ENCODE peak calls at places on chromosomes 6 and 20, in five cellular contexts. W, K, V, Z and U are unnamed samples.

GRCh38 chr20:50455656-50456451 is 54.3 kb upstream of the PTPN1 start:
- DNase-seq in W (no peak), Z (no peak), V (no peak), K (peak; percentile 58), U (no peak)

GRCh38 chr6:72374864-72375263 is 247.0 kb upstream of the KCNQ5 start:
- DNase-seq in W (no peak), K (no peak), V (no peak), Z (no peak), U (no peak)

GRCh38 chr6:4936681-4937041 is 67.2 kb downstream of the RPP40 start:
- DNase-seq in W (no peak), V (peak; percentile 31), K (no peak), Z (no peak), U (no peak)

GRCh38 chr6:34917626-34918285 is 28.7 kb downstream of the ANKS1A start:
- DNase-seq in Z (no peak), K (no peak), V (no peak), W (no peak), U (no peak)

GRCh38 chr6:134740473-134741192 is 209.3 kb downstream of the ALDH8A1 start:
- DNase-seq in W (no peak), V (no peak), K (no peak), Z (no peak), U (no peak)

GRCh38 chr6:97524846-97525245 is 241.8 kb upstream of the MMS22L start:
- DNase-seq in K (no peak), Z (no peak), W (no peak), V (peak; percentile 23), U (no peak)

GRCh38 chr6:11354019-11354418 is 121.6 kb upstream of the NEDD9 start:
- DNase-seq in W (no peak), Z (no peak), K (no peak), V (no peak), U (no peak)

GRCh38 chr20:49585585-49586245 is 17.8 kb upstream of the PTGIS start:
- DNase-seq in W (no peak), V (no peak), Z (no peak), K (no peak), U (no peak)

GRCh38 chr6:88609973-88610372 is 353.4 kb downstream of the RNGTT start:
- DNase-seq in Z (no peak), K (no peak), W (no peak), V (no peak), U (no peak)

GRCh38 chr20:49608752-49609670 is 41.1 kb upstream of the PTGIS start:
- DNase-seq in Z (peak; percentile 61), V (peak; percentile 67), W (peak; percentile 58), K (peak; percentile 55), U (no peak)

GRCh38 chr20:42027746-42028268 is 409.6 kb upstream of the CHD6 start:
- DNase-seq in Z (no peak), K (no peak), V (no peak), W (no peak), U (no peak)

GRCh38 chr6:2491137-2491536 is 245.7 kb upstream of the GMDS start:
- DNase-seq in V (no peak), W (no peak), K (no peak), Z (no peak), U (no peak)

GRCh38 chr6:149942461-149942829 is 631 bp downstream of the ULBP2 start:
- DNase-seq in W (no peak), K (no peak), Z (no peak), V (no peak), U (no peak)

GRCh38 chr20:17558154-17558940 is 11.5 kb upstream of the DSTN start:
- DNase-seq in V (peak; percentile 38), W (peak; percentile 34), K (no peak), Z (peak; percentile 96), U (no peak)

GRCh38 chr6:11329841-11330765 is 97.6 kb upstream of the NEDD9 start:
- DNase-seq in K (no peak), W (peak; percentile 76), V (no peak), Z (no peak), U (no peak)

GRCh38 chr6:157219201-157220200 is 103.8 kb downstream of the TMEM242 start:
- DNase-seq in V (no peak), K (no peak), W (peak; percentile 50), Z (no peak), U (no peak)

GRCh38 chr20:46558511-46558959 is 8.1 kb upstream of the OCSTAMP start:
- DNase-seq in Z (peak; percentile 15), W (peak; percentile 27), V (peak; percentile 49), K (no peak), U (no peak)

GRCh38 chr6:7261030-7261841 is 51.8 kb downstream of the SSR1 start:
- DNase-seq in W (peak; percentile 91), K (peak; percentile 90), Z (no peak), V (peak; percentile 93), U (peak; percentile 94)

GRCh38 chr20:34515484-34516037 is 661 bp upstream of the DYNLRB1 start:
- DNase-seq in Z (no peak), V (peak; percentile 85), K (peak; percentile 73), W (peak; percentile 83), U (no peak)

GRCh38 chr6:30321692-30322388 is 4.9 kb upstream of the TRIM39 start:
- DNase-seq in V (no peak), K (no peak), W (no peak), Z (no peak), U (no peak)

GRCh38 chr20:31695849-31696804 is 26.5 kb downstream of the BCL2L1 start:
- DNase-seq in Z (peak; percentile 100), K (no peak), W (no peak), V (no peak), U (no peak)

GRCh38 chr6:140062042-140063041 is 687.9 kb upstream of the CITED2 start:
- DNase-seq in V (peak; percentile 96), K (peak; percentile 18), Z (no peak), W (no peak), U (no peak)

GRCh38 chr6:89999995-90000825 is 105.9 kb downstream of the GJA10 start:
- DNase-seq in Z (no peak), K (no peak), W (no peak), V (no peak), U (no peak)

GRCh38 chr6:56854086-56854485 is 100.8 kb upstream of the BEND6 start:
- DNase-seq in K (no peak), W (no peak), V (no peak), Z (no peak), U (no peak)

GRCh38 chr6:31122803-31123706 is 2.8 kb upstream of the CDSN start:
- DNase-seq in Z (no peak), V (peak; percentile 97), K (peak; percentile 77), W (peak; percentile 41), U (no peak)

GRCh38 chr6:3755637-3756515 is 4.4 kb upstream of the PXDC1 start:
- DNase-seq in V (no peak), Z (no peak), K (no peak), W (no peak), U (no peak)

GRCh38 chr20:13199279-13199678 is 21.8 kb upstream of the ISM1 start:
- DNase-seq in Z (no peak), K (no peak), V (no peak), W (no peak), U (no peak)

GRCh38 chr6:106825156-106825555 is 149.4 kb downstream of the CD24 start:
- DNase-seq in W (no peak), Z (no peak), V (peak; percentile 58), K (no peak), U (no peak)

GRCh38 chr6:160978141-160978926 is 13.2 kb upstream of the MAP3K4 start:
- DNase-seq in K (no peak), W (no peak), Z (no peak), V (no peak), U (peak; percentile 77)

GRCh38 chr20:23061713-23062561 is 12.5 kb upstream of the THBD start:
- DNase-seq in W (no peak), Z (no peak), K (no peak), V (peak; percentile 17), U (no peak)

GRCh38 chr20:36830791-36831691 is 44.9 kb upstream of the TLDC2 start:
- DNase-seq in Z (no peak), K (no peak), W (no peak), V (peak; percentile 86), U (no peak)

GRCh38 chr20:36825374-36826104 is 50.4 kb upstream of the TLDC2 start:
- DNase-seq in Z (no peak), W (no peak), K (no peak), V (peak; percentile 32), U (no peak)

GRCh38 chr20:36824142-36824940 is 50.8 kb upstream of the DSN1 start:
- DNase-seq in K (no peak), W (no peak), Z (no peak), V (peak; percentile 67), U (no peak)

GRCh38 chr20:36826556-36827244 is 49.2 kb upstream of the TLDC2 start:
- DNase-seq in K (no peak), V (no peak), W (no peak), Z (no peak), U (no peak)

GRCh38 chr20:36827541-36828279 is 48.2 kb upstream of the TLDC2 start:
- DNase-seq in V (no peak), K (no peak), W (no peak), Z (no peak), U (no peak)
- H3K36me3 ChIP-seq in V (peaks cover 17% of the 10 kb centered on the region), K (no peaks in the 10 kb centered on the region), W (no peaks in the 10 kb centered on the region), Z (no peaks in the 10 kb centered on the region), U (peaks cover 15% of the 10 kb centered on the region)

DNA sequence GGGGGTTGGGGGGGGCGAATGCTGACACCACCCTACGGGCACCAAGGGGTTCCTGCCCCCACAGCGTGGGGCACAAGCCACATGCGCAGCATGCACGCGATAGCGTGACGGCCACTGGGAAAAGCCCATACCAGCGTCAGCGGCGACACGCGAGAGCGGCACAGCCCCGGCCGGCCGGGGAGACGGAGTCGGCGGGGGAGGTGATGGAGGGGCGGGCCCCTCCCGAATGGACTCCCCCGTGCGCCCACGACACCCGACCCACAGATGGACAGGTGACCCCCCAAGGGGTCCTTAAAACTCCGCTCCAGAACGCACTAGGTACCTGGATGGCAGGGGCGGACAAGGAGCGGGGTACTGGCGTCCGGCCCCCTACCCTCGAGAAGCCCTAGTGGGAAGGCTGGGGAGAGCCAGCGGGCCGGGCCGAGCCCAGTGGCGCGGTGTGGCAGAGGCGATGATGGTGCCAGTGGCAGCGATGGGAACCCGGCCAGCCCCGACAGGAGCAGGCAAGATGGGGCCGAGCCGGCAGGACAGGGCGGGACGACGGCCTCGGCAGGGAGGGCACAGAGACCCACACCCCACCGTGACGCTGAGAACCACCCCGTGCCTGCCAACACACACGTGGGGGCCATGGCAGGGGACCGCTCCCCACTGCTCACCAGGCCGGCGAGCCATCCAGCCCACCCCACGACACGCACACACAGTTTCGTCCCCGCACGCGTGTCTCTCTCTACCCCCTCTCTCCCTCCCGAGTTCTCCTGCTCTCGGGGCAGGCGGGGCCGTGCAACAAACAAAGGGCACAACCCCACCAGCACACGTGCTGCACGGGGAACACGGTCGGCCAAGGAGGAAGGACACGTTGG is 1959.8 kb upstream of the DEFB115 start:
- DNase-seq in Z (no peak), K (no peak), W (no peak), V (no peak), U (peak; percentile 89)
- H3K9me3 ChIP-seq in Z (no peaks in the 10 kb centered on the region), K (no peaks in the 10 kb centered on the region), W (no peaks in the 10 kb centered on the region), V (no peaks in the 10 kb centered on the region), U (peaks cover 38% of the 10 kb centered on the region)

GRCh38 chr6:168075216-168075615 is 3.8 kb downstream of the FRMD1 start:
- DNase-seq in K (no peak), V (no peak), Z (no peak), W (no peak), U (no peak)
- H3K36me3 ChIP-seq in K (no peaks in the 10 kb centered on the region), V (no peaks in the 10 kb centered on the region), Z (no peaks in the 10 kb centered on the region), W (no peaks in the 10 kb centered on the region), U (no peaks in the 10 kb centered on the region)

DNA sequence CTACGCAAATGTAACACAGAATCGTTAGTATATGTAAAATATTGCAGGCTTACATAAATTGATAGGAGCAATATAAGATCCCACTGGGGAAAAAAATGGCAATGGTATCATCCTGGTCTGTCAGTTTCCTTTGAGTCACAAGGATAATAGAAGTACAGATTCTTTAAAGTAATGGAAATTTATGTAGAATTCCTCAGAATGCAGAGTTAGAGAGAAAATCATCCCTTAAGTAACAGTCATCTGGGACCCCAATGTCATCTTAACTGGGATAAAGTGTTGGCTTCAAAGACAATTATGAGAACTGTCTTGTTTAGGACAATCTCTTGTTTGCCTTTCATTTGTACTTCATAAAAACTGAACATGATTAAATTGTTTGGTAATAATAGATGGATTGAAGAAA is 34.5 kb upstream of the PDE7B start:
- DNase-seq in V (no peak), Z (no peak), K (no peak), W (no peak), U (no peak)
- H3K9me3 ChIP-seq in V (no peaks in the 10 kb centered on the region), Z (no peaks in the 10 kb centered on the region), K (no peaks in the 10 kb centered on the region), W (no peaks in the 10 kb centered on the region), U (no peaks in the 10 kb centered on the region)